ENCODE peak calls at places on chromosomes 1 and 21, in four cellular contexts. C is cardiac fibroblast, J is GM23338, L is HCT116. X is an unnamed sample.

GRCh38 chr1:41622402-41622801 is 137.9 kb upstream of the EDN2 start:
- DNase-seq in C (peak), J (no peak), L (no peak), X (no peak)

GRCh38 chr1:8941906-8942305 is 3.8 kb upstream of the CA6 start:
- DNase-seq in C (peak), J (no peak), L (peak), X (no peak)

GRCh38 chr1:210446479-210446878 is 117.8 kb downstream of the HHAT start:
- DNase-seq in C (no peak), J (no peak), L (no peak), X (peak)

GRCh38 chr1:53075206-53075605 is 13.2 kb downstream of the PODN start:
- DNase-seq in C (no peak), J (no peak), L (no peak), X (no peak)

GRCh38 chr1:156673387-156674121 is 3.7 kb downstream of the NES start:
- DNase-seq in C (peak), J (peak), L (no peak), X (no peak)

GRCh38 chr1:53123462-53124129 is 18.8 kb downstream of the SLC1A7 start:
- DNase-seq in C (peak), J (no peak), L (no peak), X (no peak)

GRCh38 chr1:33298623-33299277 is 22.1 kb downstream of the A3GALT2 start:
- DNase-seq in C (peak), J (peak), L (peak), X (peak)

GRCh38 chr1:67675800-67676199 is 9.2 kb upstream of the GADD45A start:
- DNase-seq in C (no peak), J (no peak), L (no peak), X (peak)

GRCh38 chr1:181089777-181090505 is 1.4 kb downstream of the IER5 start:
- DNase-seq in C (peak), J (peak), L (no peak), X (no peak)

GRCh38 chr21:38972078-38972477 is 166.3 kb downstream of the ETS2 start:
- DNase-seq in C (no peak), J (no peak), L (no peak), X (no peak)

GRCh38 chr1:92291372-92291999 is 7.3 kb downstream of the GLMN start:
- DNase-seq in C (peak), J (peak), L (peak), X (peak)

GRCh38 chr1:116986531-116987255 is 14.9 kb upstream of the CD101 start:
- DNase-seq in C (no peak), J (peak), L (no peak), X (no peak)

GRCh38 chr1:112359961-112360767 is 35.9 kb upstream of the CTTNBP2NL start:
- DNase-seq in C (peak), J (peak), L (no peak), X (no peak)

GRCh38 chr1:173409613-173410012 is 67.5 kb upstream of the PRDX6 start:
- DNase-seq in C (peak), J (no peak), L (no peak), X (no peak)

GRCh38 chr1:228194436-228194835 is 13.4 kb upstream of the OBSCN start:
- DNase-seq in C (no peak), J (no peak), L (no peak), X (no peak)

GRCh38 chr1:245155186-245156040 is 628 bp downstream of the KIF26B start:
- DNase-seq in C (no peak), J (peak), L (no peak), X (no peak)

GRCh38 chr1:198837276-198838021 is 198.6 kb downstream of the PTPRC start:
- DNase-seq in C (no peak), J (no peak), L (no peak), X (no peak)

GRCh38 chr1:173925306-173926242 is 8.4 kb upstream of the SERPINC1 start:
- DNase-seq in C (no peak), J (no peak), L (no peak), X (no peak)

DNA sequence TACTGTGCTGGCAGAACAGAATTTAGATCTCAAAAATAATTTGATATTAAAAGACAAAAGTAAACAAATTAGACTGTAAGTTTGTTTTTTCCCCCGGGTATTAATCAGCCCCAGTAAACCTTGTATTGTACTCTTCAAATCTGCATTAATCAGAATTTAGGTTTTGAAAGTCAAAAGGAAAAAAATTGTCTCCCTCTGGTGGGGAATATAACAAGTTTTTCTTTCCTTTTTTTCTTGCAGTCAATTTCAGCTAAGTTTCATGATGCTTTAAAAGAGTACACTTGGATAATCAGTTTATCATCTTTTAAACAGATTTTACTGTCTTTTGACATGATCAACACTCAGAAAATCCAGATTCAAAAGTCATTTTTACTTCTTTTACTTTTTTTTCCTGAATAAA is 134.5 kb upstream of the PKN2 start:
- DNase-seq in C (peak), J (peak), L (peak), X (no peak)
- TF ChIP-seq CTCF in C (peak), J (peak), L (peak), X (no peak)

GRCh38 chr1:115283249-115283648 is 54.8 kb downstream of the NGF start:
- DNase-seq in C (no peak), J (no peak), L (no peak), X (no peak)
- H3K4me3 ChIP-seq in C (no peak), J (no peak), L (no peak), X (no peak)

DNA sequence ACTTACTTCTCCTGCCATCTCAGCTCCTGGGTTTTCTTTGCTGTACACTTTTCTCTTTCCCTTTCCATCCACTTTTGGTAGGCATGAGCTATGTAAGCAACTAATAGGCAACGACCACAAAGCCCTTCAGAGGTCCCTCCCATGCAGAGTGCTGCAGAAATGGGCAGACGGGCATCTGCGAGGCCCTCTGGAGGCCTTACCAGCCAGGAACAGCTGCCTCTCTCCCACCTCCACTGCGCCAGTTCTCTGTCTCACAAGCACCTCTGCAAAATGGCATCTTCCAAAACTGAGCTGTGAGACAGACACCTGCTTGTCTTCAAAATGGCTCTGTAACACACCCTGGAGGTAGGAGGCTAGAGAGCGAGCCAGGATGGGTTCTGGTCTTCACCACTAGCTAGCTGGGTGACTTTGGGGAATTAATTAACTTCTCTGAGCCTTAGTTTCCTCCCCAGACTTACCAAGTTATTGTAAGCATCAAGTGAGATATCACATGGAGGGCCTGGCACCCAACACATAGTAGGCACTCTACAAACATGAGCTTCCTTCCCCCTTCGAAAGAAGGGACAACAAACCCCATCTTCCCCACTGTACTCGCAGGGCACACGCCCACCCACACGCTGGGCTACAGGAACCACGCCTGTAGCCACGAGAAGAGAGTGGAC is 62.0 kb downstream of the BCAR3 start:
- DNase-seq in C (no peak), J (no peak), L (no peak), X (no peak)
- TF ChIP-seq CTCF in C (no peak), J (peak), L (peak), X (no peak)

DNA sequence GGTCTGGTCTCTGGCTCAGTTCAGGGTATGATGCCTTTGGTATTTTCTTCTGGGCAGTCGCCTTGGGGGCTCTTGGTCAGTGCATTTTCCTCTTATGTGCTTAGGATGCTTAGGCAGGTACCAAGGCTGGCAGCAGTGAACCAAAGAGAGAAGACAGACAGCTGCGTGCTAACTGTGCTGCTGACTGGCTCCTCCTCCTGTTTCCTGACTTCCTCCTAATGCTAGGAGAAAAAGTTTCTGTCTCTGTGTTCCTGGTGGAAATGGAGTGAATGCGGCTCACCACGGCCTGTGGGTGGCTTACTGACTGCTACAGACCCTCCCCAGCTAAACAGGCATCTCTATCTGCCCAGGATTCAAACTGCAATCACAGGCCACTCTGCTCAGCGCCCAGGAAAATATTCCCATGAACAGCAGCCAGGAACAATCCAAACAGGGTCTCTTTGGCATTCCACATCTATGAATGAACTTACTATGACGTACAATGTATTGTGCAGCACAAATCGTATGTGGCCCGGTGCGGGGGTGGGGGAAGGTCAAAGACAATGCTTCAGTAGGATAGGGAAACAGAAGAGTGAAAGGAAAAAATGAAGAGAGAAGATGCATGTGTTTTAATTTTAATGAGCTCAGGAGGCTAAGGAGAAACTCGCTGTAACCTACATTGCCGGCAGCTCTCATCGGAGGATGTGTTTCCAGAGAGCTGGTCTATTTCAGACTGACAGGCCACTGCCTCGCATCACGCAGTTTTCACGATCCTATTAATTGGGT is 2.8 kb downstream of the ABCG1 start:
- DNase-seq in C (peak), J (no peak), L (no peak), X (no peak)
- H3K4me3 ChIP-seq in C (no peak), J (no peak), L (no peak), X (no peak)

X was measured in HFF-Myc.